ENCODE peak calls at places on chromosomes 1 and 21, in six cellular contexts. C is IMR-90, Z is fibroblast of pulmonary artery, R is neural progenitor cell, K is mesothelial cell of epicardium, A is SK-N-SH. E is an unnamed sample.

GRCh38 chr1:82485591-82486369 is 685.0 kb downstream of the ADGRL2 start:
- DNase-seq in C (no peak), Z (peak; percentile 17), R (peak; percentile 88), K (no peak), A (no peak), E (no peak)

GRCh38 chr1:248884632-248885295 is 21.3 kb upstream of the PGBD2 start:
- DNase-seq in C (peak; percentile 36), Z (no peak), R (no peak), K (no peak), A (no peak), E (no peak)

GRCh38 chr1:77824083-77824482 is 44.6 kb downstream of the MIGA1 start:
- DNase-seq in C (peak; percentile 71), Z (peak; percentile 69), R (no peak), K (no peak), A (no peak), E (no peak)

GRCh38 chr21:15754640-15755039 is 24.9 kb downstream of the USP25 start:
- DNase-seq in C (peak; percentile 66), Z (peak; percentile 29), R (no peak), K (no peak), A (no peak), E (no peak)

GRCh38 chr1:20896824-20897223 is 109.7 kb upstream of the HP1BP3 start:
- DNase-seq in C (no peak), Z (peak; percentile 91), R (no peak), K (no peak), A (no peak), E (no peak)

GRCh38 chr1:219812491-219813221 is 115.7 kb downstream of the SLC30A10 start:
- DNase-seq in C (peak; percentile 71), Z (peak; percentile 82), R (peak; percentile 87), K (peak; percentile 22), A (peak; percentile 67), E (peak; percentile 92)

GRCh38 chr1:162405800-162406199 is 6.1 kb downstream of the SH2D1B start:
- DNase-seq in C (no peak), Z (no peak), R (no peak), K (no peak), A (no peak), E (no peak)

GRCh38 chr1:56146449-56146848 is 432.9 kb downstream of the PLPP3 start:
- DNase-seq in C (peak; percentile 76), Z (peak; percentile 78), R (no peak), K (no peak), A (no peak), E (no peak)

GRCh38 chr21:35940074-35940927 is 120.0 kb downstream of the SETD4 start:
- DNase-seq in C (peak; percentile 81), Z (peak; percentile 86), R (peak; percentile 86), K (no peak), A (peak; percentile 34), E (peak; percentile 82)

GRCh38 chr1:224632921-224633321 is 16.8 kb downstream of the CNIH3 start:
- DNase-seq in C (peak; percentile 30), Z (peak; percentile 57), R (peak; percentile 50), K (no peak), A (no peak), E (no peak)

GRCh38 chr21:41460578-41461527 is 34.8 kb downstream of the MX1 start:
- DNase-seq in C (peak; percentile 72), Z (peak; percentile 83), R (peak; percentile 77), K (peak; percentile 50), A (peak; percentile 73), E (peak; percentile 69)

GRCh38 chr1:17890056-17890814 is 135.1 kb downstream of the ACTL8 start:
- DNase-seq in C (no peak), Z (no peak), R (no peak), K (no peak), A (no peak), E (no peak)

GRCh38 chr1:85406887-85407593 is 57.9 kb downstream of the DDAH1 start:
- DNase-seq in C (peak; percentile 94), Z (peak; percentile 95), R (no peak), K (no peak), A (no peak), E (no peak)

GRCh38 chr1:22830131-22830566 is 119.5 kb downstream of the EPHB2 start:
- DNase-seq in C (no peak), Z (no peak), R (no peak), K (no peak), A (no peak), E (no peak)

GRCh38 chr1:186102559-186103148 is 272.4 kb downstream of the TPR start:
- DNase-seq in C (peak; percentile 89), Z (peak; percentile 95), R (no peak), K (no peak), A (no peak), E (no peak)

GRCh38 chr1:204872262-204872881 is 1.7 kb downstream of the NFASC start:
- DNase-seq in C (no peak), Z (no peak), R (no peak), K (no peak), A (no peak), E (no peak)

E was measured in NCI-H82.